ENCODE peak calls at places on chromosomes 1 and 21, in nine cellular contexts. One of them, this sample, is unnamed. For H3K4me1, the result is how much of the 10 kb centered on the place peaks cover.

GRCh38 chr1:162003825-162004205 is 19.9 kb downstream of the OLFML2B start:
- DNase-seq in K562: no peak
- DNase-seq in A549: no peak
- DNase-seq in adrenal gland: peak
- DNase-seq in heart left ventricle: peak
- DNase-seq in uterus: no peak
- DNase-seq in body of pancreas: peak
- DNase-seq in breast epithelium: no peak
- DNase-seq in ovary: no peak
- DNase-seq in this sample: no peak

GRCh38 chr21:43703068-43703880 is 15.7 kb upstream of the PDXK start:
- DNase-seq in K562: peak
- DNase-seq in A549: no peak
- DNase-seq in adrenal gland: no peak
- DNase-seq in heart left ventricle: peak
- DNase-seq in uterus: no peak
- DNase-seq in body of pancreas: peak
- DNase-seq in breast epithelium: no peak
- DNase-seq in ovary: peak
- DNase-seq in this sample: no peak

GRCh38 chr1:160116277-160117147 is 953 bp downstream of the ATP1A2 start:
- DNase-seq in K562: no peak
- DNase-seq in A549: no peak
- DNase-seq in adrenal gland: no peak
- DNase-seq in heart left ventricle: peak
- DNase-seq in uterus: no peak
- DNase-seq in body of pancreas: no peak
- DNase-seq in breast epithelium: no peak
- DNase-seq in ovary: no peak
- DNase-seq in this sample: no peak

GRCh38 chr1:53590104-53590503 is 130.9 kb downstream of the DMRTB1 start:
- DNase-seq in K562: no peak
- DNase-seq in A549: no peak
- DNase-seq in adrenal gland: peak
- DNase-seq in heart left ventricle: no peak
- DNase-seq in uterus: no peak
- DNase-seq in body of pancreas: no peak
- DNase-seq in breast epithelium: no peak
- DNase-seq in ovary: no peak
- DNase-seq in this sample: peak

GRCh38 chr21:17371470-17371869 is 141.4 kb upstream of the CXADR start:
- DNase-seq in K562: no peak
- DNase-seq in A549: no peak
- DNase-seq in adrenal gland: no peak
- DNase-seq in heart left ventricle: no peak
- DNase-seq in uterus: no peak
- DNase-seq in body of pancreas: no peak
- DNase-seq in breast epithelium: no peak
- DNase-seq in ovary: no peak
- DNase-seq in this sample: no peak

GRCh38 chr1:235404190-235404589 is 37.0 kb downstream of the TBCE start:
- DNase-seq in K562: no peak
- DNase-seq in A549: no peak
- DNase-seq in adrenal gland: no peak
- DNase-seq in heart left ventricle: no peak
- DNase-seq in uterus: no peak
- DNase-seq in body of pancreas: no peak
- DNase-seq in breast epithelium: no peak
- DNase-seq in ovary: no peak
- DNase-seq in this sample: no peak

GRCh38 chr1:160149706-160150105 is 1.7 kb upstream of the ATP1A4 start:
- DNase-seq in K562: no peak
- DNase-seq in A549: no peak
- DNase-seq in adrenal gland: no peak
- DNase-seq in heart left ventricle: no peak
- DNase-seq in uterus: no peak
- DNase-seq in body of pancreas: no peak
- DNase-seq in breast epithelium: no peak
- DNase-seq in ovary: no peak
- DNase-seq in this sample: no peak

GRCh38 chr1:40692429-40692905 is 963 bp downstream of the NFYC start:
- DNase-seq in K562: no peak
- DNase-seq in A549: peak
- DNase-seq in adrenal gland: no peak
- DNase-seq in heart left ventricle: no peak
- DNase-seq in uterus: no peak
- DNase-seq in body of pancreas: no peak
- DNase-seq in breast epithelium: no peak
- DNase-seq in ovary: no peak
- DNase-seq in this sample: no peak

GRCh38 chr1:90396917-90397316 is 320.2 kb downstream of the BARHL2 start:
- DNase-seq in K562: no peak
- DNase-seq in A549: no peak
- DNase-seq in adrenal gland: no peak
- DNase-seq in heart left ventricle: no peak
- DNase-seq in uterus: no peak
- DNase-seq in body of pancreas: no peak
- DNase-seq in breast epithelium: no peak
- DNase-seq in ovary: no peak
- DNase-seq in this sample: no peak

GRCh38 chr1:107939256-107939655 is 25.7 kb downstream of the VAV3 start:
- DNase-seq in K562: no peak
- DNase-seq in A549: no peak
- DNase-seq in adrenal gland: no peak
- DNase-seq in heart left ventricle: no peak
- DNase-seq in uterus: no peak
- DNase-seq in body of pancreas: no peak
- DNase-seq in breast epithelium: no peak
- DNase-seq in ovary: no peak
- DNase-seq in this sample: no peak

GRCh38 chr1:211829343-211830054 is 1.1 kb downstream of the LPGAT1 start:
- DNase-seq in K562: peak
- DNase-seq in A549: peak
- DNase-seq in adrenal gland: peak
- DNase-seq in heart left ventricle: peak
- DNase-seq in uterus: peak
- DNase-seq in body of pancreas: peak
- DNase-seq in breast epithelium: no peak
- DNase-seq in ovary: no peak
- DNase-seq in this sample: peak

GRCh38 chr1:7177438-7178126 is 392.3 kb downstream of the CAMTA1 start:
- DNase-seq in K562: no peak
- DNase-seq in A549: no peak
- DNase-seq in adrenal gland: no peak
- DNase-seq in heart left ventricle: no peak
- DNase-seq in uterus: no peak
- DNase-seq in body of pancreas: no peak
- DNase-seq in breast epithelium: no peak
- DNase-seq in ovary: no peak
- DNase-seq in this sample: no peak

GRCh38 chr21:33373451-33373850 is 29.8 kb upstream of the IFNGR2 start:
- DNase-seq in K562: no peak
- DNase-seq in A549: no peak
- DNase-seq in adrenal gland: peak
- DNase-seq in heart left ventricle: no peak
- DNase-seq in uterus: no peak
- DNase-seq in body of pancreas: no peak
- DNase-seq in breast epithelium: no peak
- DNase-seq in ovary: no peak
- DNase-seq in this sample: no peak

GRCh38 chr1:228145498-228146425 is 4.0 kb upstream of the GJC2 start:
- DNase-seq in K562: peak
- DNase-seq in A549: no peak
- DNase-seq in adrenal gland: peak
- DNase-seq in heart left ventricle: peak
- DNase-seq in uterus: no peak
- DNase-seq in body of pancreas: no peak
- DNase-seq in breast epithelium: no peak
- DNase-seq in ovary: no peak
- DNase-seq in this sample: no peak

GRCh38 chr1:54246097-54246721 is 46.2 kb downstream of the MRPL37 start:
- DNase-seq in K562: no peak
- DNase-seq in A549: no peak
- DNase-seq in adrenal gland: no peak
- DNase-seq in heart left ventricle: no peak
- DNase-seq in uterus: no peak
- DNase-seq in body of pancreas: no peak
- DNase-seq in breast epithelium: no peak
- DNase-seq in ovary: no peak
- DNase-seq in this sample: no peak

GRCh38 chr1:227541796-227542152 is 21.6 kb upstream of the ZNF678 start:
- DNase-seq in K562: no peak
- DNase-seq in A549: no peak
- DNase-seq in adrenal gland: no peak
- DNase-seq in heart left ventricle: no peak
- DNase-seq in uterus: no peak
- DNase-seq in body of pancreas: no peak
- DNase-seq in breast epithelium: no peak
- DNase-seq in ovary: no peak
- DNase-seq in this sample: peak

GRCh38 chr1:54800041-54800898 is 853 bp downstream of the TTC22 start:
- DNase-seq in K562: no peak
- DNase-seq in A549: no peak
- DNase-seq in adrenal gland: no peak
- DNase-seq in heart left ventricle: no peak
- DNase-seq in uterus: no peak
- DNase-seq in body of pancreas: no peak
- DNase-seq in breast epithelium: no peak
- DNase-seq in ovary: no peak
- DNase-seq in this sample: peak

DNA sequence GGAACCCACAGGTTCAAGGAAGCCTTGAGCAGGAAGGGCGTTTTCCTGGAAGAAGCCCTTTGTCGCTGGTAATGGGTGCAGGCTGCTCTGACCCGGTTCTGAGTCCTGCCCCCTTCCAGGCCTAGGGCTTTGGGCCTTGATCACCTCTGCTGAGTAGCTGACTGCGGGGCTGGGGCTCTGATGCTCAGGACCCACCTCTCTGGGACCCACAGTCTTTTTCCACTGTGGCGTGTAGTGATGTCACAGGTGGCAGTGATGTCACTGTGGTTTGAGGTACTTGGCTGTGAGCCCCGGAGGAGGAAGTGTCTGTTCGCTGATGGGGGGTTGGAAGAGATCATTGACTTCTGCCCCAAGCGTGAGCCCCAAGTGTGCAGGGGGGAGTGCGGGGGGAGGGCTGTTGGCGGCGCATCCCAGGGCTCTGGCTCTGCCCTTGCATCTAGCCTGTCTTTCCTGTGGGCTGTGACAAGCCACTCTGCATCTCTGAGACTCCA is 6.9 kb downstream of the TNFRSF1B start:
- DNase-seq in K562: peak
- DNase-seq in A549: no peak
- DNase-seq in adrenal gland: peak
- DNase-seq in heart left ventricle: peak
- DNase-seq in uterus: no peak
- DNase-seq in body of pancreas: peak
- DNase-seq in breast epithelium: peak
- DNase-seq in ovary: no peak
- DNase-seq in this sample: no peak
- H3K4me1 ChIP-seq in K562: under half
- H3K4me1 ChIP-seq in A549: under half
- H3K4me1 ChIP-seq in adrenal gland: under half
- H3K4me1 ChIP-seq in heart left ventricle: half or more
- H3K4me1 ChIP-seq in uterus: under half
- H3K4me1 ChIP-seq in body of pancreas: under half
- H3K4me1 ChIP-seq in breast epithelium: under half
- H3K4me1 ChIP-seq in ovary: under half
- H3K4me1 ChIP-seq in this sample: under half

DNA sequence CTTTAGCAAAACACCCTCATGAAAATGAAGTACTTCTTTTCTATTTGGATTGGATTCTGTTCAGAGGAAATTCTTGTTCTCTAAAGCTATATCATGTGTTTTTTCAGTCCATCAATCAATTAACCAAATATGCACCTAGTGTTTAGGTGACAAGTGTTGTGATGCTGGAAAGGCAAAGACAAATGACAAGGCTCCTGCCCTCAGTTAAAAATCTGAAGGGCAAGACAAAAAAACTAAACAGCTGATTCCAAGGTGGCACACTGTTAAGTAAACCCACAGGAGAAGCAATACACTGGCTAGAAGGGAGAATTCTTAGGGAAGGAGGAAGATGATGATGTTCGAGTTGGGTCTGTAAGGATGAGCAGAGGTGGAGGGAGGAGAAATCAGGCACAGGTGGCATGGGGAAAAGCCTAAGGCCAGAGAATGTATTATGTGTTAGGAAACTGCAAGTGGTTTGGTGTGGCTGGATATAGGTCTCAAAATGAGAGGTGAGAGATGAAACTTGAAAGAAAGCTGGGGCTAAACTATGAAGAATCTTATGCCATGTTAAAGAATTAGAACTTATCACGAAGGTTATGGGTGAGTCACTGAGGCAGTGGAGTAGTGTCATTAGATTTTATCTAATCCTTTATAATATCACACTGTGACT is 51.8 kb upstream of the GFI1 start:
- DNase-seq in K562: no peak
- DNase-seq in A549: no peak
- DNase-seq in adrenal gland: no peak
- DNase-seq in heart left ventricle: no peak
- DNase-seq in uterus: no peak
- DNase-seq in body of pancreas: no peak
- DNase-seq in breast epithelium: no peak
- DNase-seq in ovary: no peak
- DNase-seq in this sample: no peak
- TF ChIP-seq POLR2A in K562: no peak
- TF ChIP-seq POLR2A in A549: no peak
- TF ChIP-seq POLR2A in adrenal gland: no peak
- TF ChIP-seq POLR2A in heart left ventricle: no peak
- TF ChIP-seq POLR2A in uterus: no peak
- TF ChIP-seq POLR2A in body of pancreas: no peak
- TF ChIP-seq POLR2A in breast epithelium: no peak
- TF ChIP-seq POLR2A in ovary: no peak
- TF ChIP-seq POLR2A in this sample: no peak

DNA sequence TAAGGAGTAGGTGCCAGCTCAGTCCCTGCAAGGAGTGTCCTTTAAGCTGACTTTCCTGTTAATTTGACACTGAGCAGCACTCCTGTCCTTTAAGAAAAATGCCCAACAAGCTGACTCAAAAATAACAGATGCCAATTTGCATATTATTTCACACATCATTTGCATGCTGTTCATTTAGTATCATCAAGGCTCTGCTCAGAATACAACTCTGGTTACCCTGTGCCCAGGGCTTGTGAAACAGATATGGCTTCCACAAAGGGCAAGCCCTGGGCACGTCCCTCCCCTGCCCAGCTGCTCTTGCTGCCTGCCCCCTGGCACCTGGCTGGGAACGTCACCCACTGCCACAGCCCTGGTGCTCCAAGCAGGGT is 10.3 kb downstream of the KCNN3 start:
- DNase-seq in K562: no peak
- DNase-seq in A549: no peak
- DNase-seq in adrenal gland: no peak
- DNase-seq in heart left ventricle: no peak
- DNase-seq in uterus: no peak
- DNase-seq in body of pancreas: no peak
- DNase-seq in breast epithelium: no peak
- DNase-seq in ovary: no peak
- DNase-seq in this sample: no peak
- H3K4me1 ChIP-seq in K562: under half
- H3K4me1 ChIP-seq in A549: under half
- H3K4me1 ChIP-seq in adrenal gland: under half
- H3K4me1 ChIP-seq in heart left ventricle: under half
- H3K4me1 ChIP-seq in uterus: under half
- H3K4me1 ChIP-seq in body of pancreas: under half
- H3K4me1 ChIP-seq in breast epithelium: under half
- H3K4me1 ChIP-seq in ovary: under half
- H3K4me1 ChIP-seq in this sample: under half

GRCh38 chr1:154237435-154237834 is 16.7 kb downstream of the UBAP2L start:
- DNase-seq in K562: no peak
- DNase-seq in A549: no peak
- DNase-seq in adrenal gland: no peak
- DNase-seq in heart left ventricle: no peak
- DNase-seq in uterus: no peak
- DNase-seq in body of pancreas: no peak
- DNase-seq in breast epithelium: no peak
- DNase-seq in ovary: no peak
- DNase-seq in this sample: no peak
- TF ChIP-seq POLR2A in K562: no peak
- TF ChIP-seq POLR2A in A549: no peak
- TF ChIP-seq POLR2A in adrenal gland: no peak
- TF ChIP-seq POLR2A in heart left ventricle: no peak
- TF ChIP-seq POLR2A in uterus: no peak
- TF ChIP-seq POLR2A in body of pancreas: no peak
- TF ChIP-seq POLR2A in breast epithelium: no peak
- TF ChIP-seq POLR2A in ovary: no peak
- TF ChIP-seq POLR2A in this sample: no peak